ENCODE peak calls at places on chromosomes 2 and 18, in eight cellular contexts. One of them, this sample, is unnamed.

GRCh38 chr2:80573950-80574349 is 269.4 kb upstream of the LRRTM1 start:
- DNase-seq in K562: no peak
- DNase-seq in transverse colon: no peak
- DNase-seq in adrenal gland: no peak
- DNase-seq in esophagus muscularis mucosa: no peak
- DNase-seq in Peyer's patch: no peak
- DNase-seq in IMR-90: no peak
- DNase-seq in mesothelial cell of epicardium: no peak
- DNase-seq in this sample: no peak

GRCh38 chr18:76518543-76519155 is 23.6 kb upstream of the ZNF516 start:
- DNase-seq in transverse colon: peak; percentile 20
- DNase-seq in IMR-90: peak; percentile 31
- DNase-seq in mesothelial cell of epicardium: peak; percentile 66
- DNase-seq in esophagus muscularis mucosa: no peak
- DNase-seq in adrenal gland: peak; percentile 57
- DNase-seq in K562: no peak
- DNase-seq in Peyer's patch: no peak
- DNase-seq in this sample: peak; percentile 41

GRCh38 chr2:15560404-15560987 is 638 bp downstream of the NBAS start:
- DNase-seq in K562: no peak
- DNase-seq in mesothelial cell of epicardium: no peak
- DNase-seq in IMR-90: peak; percentile 27
- DNase-seq in esophagus muscularis mucosa: no peak
- DNase-seq in transverse colon: no peak
- DNase-seq in Peyer's patch: peak; percentile 50
- DNase-seq in adrenal gland: peak; percentile 19
- DNase-seq in this sample: no peak

GRCh38 chr2:11398710-11399109 is 54.3 kb upstream of the ROCK2 start:
- DNase-seq in K562: no peak
- DNase-seq in transverse colon: peak; percentile 82
- DNase-seq in esophagus muscularis mucosa: no peak
- DNase-seq in Peyer's patch: peak; percentile 81
- DNase-seq in IMR-90: no peak
- DNase-seq in mesothelial cell of epicardium: no peak
- DNase-seq in adrenal gland: no peak
- DNase-seq in this sample: no peak

GRCh38 chr2:237262838-237263771 is 150.9 kb downstream of the COL6A3 start:
- DNase-seq in IMR-90: peak; percentile 89
- DNase-seq in transverse colon: no peak
- DNase-seq in mesothelial cell of epicardium: no peak
- DNase-seq in Peyer's patch: no peak
- DNase-seq in K562: no peak
- DNase-seq in esophagus muscularis mucosa: no peak
- DNase-seq in adrenal gland: no peak
- DNase-seq in this sample: no peak

GRCh38 chr2:69997296-69998184 is 36.1 kb upstream of the ASPRV1 start:
- DNase-seq in transverse colon: peak; percentile 40
- DNase-seq in Peyer's patch: peak; percentile 72
- DNase-seq in esophagus muscularis mucosa: no peak
- DNase-seq in IMR-90: peak; percentile 71
- DNase-seq in mesothelial cell of epicardium: peak; percentile 26
- DNase-seq in K562: peak; percentile 87
- DNase-seq in adrenal gland: peak; percentile 52
- DNase-seq in this sample: no peak

GRCh38 chr2:150710916-150711315 is 223.4 kb upstream of the RND3 start:
- DNase-seq in transverse colon: no peak
- DNase-seq in mesothelial cell of epicardium: no peak
- DNase-seq in adrenal gland: no peak
- DNase-seq in esophagus muscularis mucosa: no peak
- DNase-seq in K562: no peak
- DNase-seq in IMR-90: no peak
- DNase-seq in Peyer's patch: no peak
- DNase-seq in this sample: no peak

GRCh38 chr2:64857581-64858471 is 131.4 kb upstream of the SLC1A4 start:
- DNase-seq in adrenal gland: peak; percentile 43
- DNase-seq in Peyer's patch: no peak
- DNase-seq in transverse colon: no peak
- DNase-seq in IMR-90: peak; percentile 60
- DNase-seq in esophagus muscularis mucosa: no peak
- DNase-seq in mesothelial cell of epicardium: no peak
- DNase-seq in K562: no peak
- DNase-seq in this sample: no peak

GRCh38 chr2:98474979-98475632 is 30.4 kb downstream of the INPP4A start:
- DNase-seq in K562: no peak
- DNase-seq in Peyer's patch: no peak
- DNase-seq in esophagus muscularis mucosa: no peak
- DNase-seq in mesothelial cell of epicardium: no peak
- DNase-seq in IMR-90: no peak
- DNase-seq in transverse colon: no peak
- DNase-seq in adrenal gland: no peak
- DNase-seq in this sample: no peak

GRCh38 chr2:5121677-5122076 is 570.5 kb upstream of the SOX11 start:
- DNase-seq in K562: no peak
- DNase-seq in IMR-90: no peak
- DNase-seq in esophagus muscularis mucosa: no peak
- DNase-seq in adrenal gland: no peak
- DNase-seq in Peyer's patch: no peak
- DNase-seq in transverse colon: no peak
- DNase-seq in mesothelial cell of epicardium: no peak
- DNase-seq in this sample: no peak

GRCh38 chr2:207049122-207049521 is 109.8 kb downstream of the CPO start:
- DNase-seq in transverse colon: no peak
- DNase-seq in IMR-90: no peak
- DNase-seq in mesothelial cell of epicardium: no peak
- DNase-seq in esophagus muscularis mucosa: no peak
- DNase-seq in K562: no peak
- DNase-seq in adrenal gland: no peak
- DNase-seq in Peyer's patch: no peak
- DNase-seq in this sample: no peak

GRCh38 chr18:13392899-13393298 is 174.3 kb downstream of the LDLRAD4 start:
- DNase-seq in transverse colon: no peak
- DNase-seq in Peyer's patch: no peak
- DNase-seq in esophagus muscularis mucosa: no peak
- DNase-seq in adrenal gland: no peak
- DNase-seq in IMR-90: no peak
- DNase-seq in K562: no peak
- DNase-seq in mesothelial cell of epicardium: no peak
- DNase-seq in this sample: no peak

GRCh38 chr18:6652098-6652497 is 77.4 kb upstream of the ARHGAP28 start:
- DNase-seq in K562: no peak
- DNase-seq in transverse colon: no peak
- DNase-seq in Peyer's patch: no peak
- DNase-seq in esophagus muscularis mucosa: no peak
- DNase-seq in IMR-90: no peak
- DNase-seq in adrenal gland: no peak
- DNase-seq in mesothelial cell of epicardium: no peak
- DNase-seq in this sample: no peak

GRCh38 chr18:67133669-67134068 is 382.9 kb downstream of the DSEL start:
- DNase-seq in adrenal gland: no peak
- DNase-seq in esophagus muscularis mucosa: no peak
- DNase-seq in K562: no peak
- DNase-seq in IMR-90: no peak
- DNase-seq in Peyer's patch: no peak
- DNase-seq in mesothelial cell of epicardium: no peak
- DNase-seq in transverse colon: no peak
- DNase-seq in this sample: no peak

GRCh38 chr2:80073134-80073561 is 231.4 kb downstream of the LRRTM1 start:
- DNase-seq in esophagus muscularis mucosa: no peak
- DNase-seq in adrenal gland: peak; percentile 23
- DNase-seq in mesothelial cell of epicardium: peak; percentile 42
- DNase-seq in K562: peak; percentile 58
- DNase-seq in Peyer's patch: no peak
- DNase-seq in transverse colon: peak; percentile 27
- DNase-seq in IMR-90: peak; percentile 73
- DNase-seq in this sample: no peak

GRCh38 chr2:62787381-62787780 is 81.9 kb downstream of the EHBP1 start:
- DNase-seq in mesothelial cell of epicardium: no peak
- DNase-seq in Peyer's patch: no peak
- DNase-seq in adrenal gland: no peak
- DNase-seq in K562: peak; percentile 14
- DNase-seq in IMR-90: peak; percentile 51
- DNase-seq in transverse colon: no peak
- DNase-seq in esophagus muscularis mucosa: no peak
- DNase-seq in this sample: peak; percentile 22
- TF ChIP-seq CTCF in mesothelial cell of epicardium: no peak
- TF ChIP-seq CTCF in Peyer's patch: peak; percentile 58
- TF ChIP-seq CTCF in adrenal gland: peak; percentile 41
- TF ChIP-seq CTCF in K562: peak; percentile 64
- TF ChIP-seq CTCF in IMR-90: peak; percentile 50
- TF ChIP-seq CTCF in transverse colon: no peak
- TF ChIP-seq CTCF in esophagus muscularis mucosa: peak; percentile 25
- TF ChIP-seq CTCF in this sample: peak; percentile 27

DNA sequence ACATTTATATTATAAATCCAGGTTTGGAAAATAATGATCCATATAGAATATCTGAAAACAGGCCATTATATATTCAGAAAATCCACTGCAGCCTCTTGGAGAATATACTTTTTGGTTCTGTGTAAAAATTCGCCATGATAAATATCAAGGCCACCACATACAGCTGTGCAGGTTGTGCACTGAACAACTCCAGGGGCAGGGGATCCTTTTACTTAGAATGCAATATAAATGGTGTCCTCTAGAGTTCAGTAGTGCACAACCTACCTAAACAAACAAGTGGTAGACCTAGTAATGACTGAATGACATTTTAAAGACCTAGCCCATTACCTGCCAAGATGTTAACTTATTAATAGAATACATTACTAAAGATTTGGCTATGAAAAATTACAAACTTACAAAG is 22.4 kb downstream of the MOGAT1 start:
- DNase-seq in Peyer's patch: no peak
- DNase-seq in esophagus muscularis mucosa: no peak
- DNase-seq in K562: no peak
- DNase-seq in adrenal gland: no peak
- DNase-seq in IMR-90: no peak
- DNase-seq in mesothelial cell of epicardium: no peak
- DNase-seq in transverse colon: no peak
- DNase-seq in this sample: no peak
- TF ChIP-seq CTCF in Peyer's patch: peak; percentile 21
- TF ChIP-seq CTCF in esophagus muscularis mucosa: no peak
- TF ChIP-seq CTCF in K562: peak; percentile 43
- TF ChIP-seq CTCF in adrenal gland: no peak
- TF ChIP-seq CTCF in IMR-90: peak; percentile 37
- TF ChIP-seq CTCF in mesothelial cell of epicardium: no peak
- TF ChIP-seq CTCF in transverse colon: no peak
- TF ChIP-seq CTCF in this sample: peak; percentile 25

GRCh38 chr2:159286709-159287441 is 372 bp upstream of the WDSUB1 start:
- DNase-seq in IMR-90: peak; percentile 89
- DNase-seq in adrenal gland: peak; percentile 99
- DNase-seq in esophagus muscularis mucosa: peak; percentile 98
- DNase-seq in mesothelial cell of epicardium: peak; percentile 99
- DNase-seq in K562: peak; percentile 99
- DNase-seq in transverse colon: peak; percentile 100
- DNase-seq in Peyer's patch: peak; percentile 100
- DNase-seq in this sample: peak; percentile 96
- TF ChIP-seq CTCF in IMR-90: no peak
- TF ChIP-seq CTCF in adrenal gland: no peak
- TF ChIP-seq CTCF in esophagus muscularis mucosa: no peak
- TF ChIP-seq CTCF in mesothelial cell of epicardium: no peak
- TF ChIP-seq CTCF in K562: no peak
- TF ChIP-seq CTCF in transverse colon: no peak
- TF ChIP-seq CTCF in Peyer's patch: no peak
- TF ChIP-seq CTCF in this sample: no peak

GRCh38 chr2:140876015-140876414 is 1254.8 kb downstream of the LRP1B start:
- DNase-seq in K562: no peak
- DNase-seq in mesothelial cell of epicardium: no peak
- DNase-seq in adrenal gland: no peak
- DNase-seq in IMR-90: no peak
- DNase-seq in esophagus muscularis mucosa: no peak
- DNase-seq in Peyer's patch: no peak
- DNase-seq in transverse colon: no peak
- DNase-seq in this sample: no peak

GRCh38 chr2:140869107-140869506 is 1261.7 kb downstream of the LRP1B start:
- DNase-seq in Peyer's patch: no peak
- DNase-seq in K562: no peak
- DNase-seq in mesothelial cell of epicardium: no peak
- DNase-seq in adrenal gland: no peak
- DNase-seq in IMR-90: no peak
- DNase-seq in esophagus muscularis mucosa: no peak
- DNase-seq in transverse colon: no peak
- DNase-seq in this sample: no peak

DNA sequence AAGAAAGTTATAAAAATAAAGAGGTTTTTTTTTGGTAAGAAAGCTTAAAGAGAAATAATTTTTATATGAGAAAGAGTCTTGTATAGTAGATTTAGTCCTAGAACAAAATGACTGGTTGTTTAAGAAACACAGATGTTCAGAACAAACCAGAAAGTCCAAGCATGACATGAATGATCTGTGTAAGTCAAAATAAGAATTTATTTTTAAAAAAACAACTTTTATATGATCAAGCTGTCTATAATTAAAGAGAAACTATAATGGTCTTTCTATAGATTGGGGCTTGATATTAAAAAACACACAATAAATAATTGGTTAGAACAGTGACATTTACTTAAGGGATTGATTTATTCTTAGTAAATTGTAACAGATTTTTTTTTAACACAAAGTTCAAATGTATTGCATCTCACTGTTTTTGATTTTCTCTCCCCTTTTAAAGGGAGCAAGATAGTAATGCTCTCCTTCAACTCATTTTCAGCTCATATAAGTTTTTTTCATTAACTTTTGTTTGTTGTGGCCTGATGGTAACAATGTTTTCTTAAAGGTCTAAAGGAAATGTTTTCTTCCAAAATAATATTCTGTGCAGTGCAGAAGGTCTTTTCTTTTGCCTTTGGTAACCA is 1256.8 kb downstream of the LRP1B start:
- DNase-seq in esophagus muscularis mucosa: no peak
- DNase-seq in mesothelial cell of epicardium: no peak
- DNase-seq in transverse colon: no peak
- DNase-seq in adrenal gland: no peak
- DNase-seq in IMR-90: no peak
- DNase-seq in K562: no peak
- DNase-seq in Peyer's patch: no peak
- DNase-seq in this sample: no peak
- TF ChIP-seq CTCF in esophagus muscularis mucosa: no peak
- TF ChIP-seq CTCF in mesothelial cell of epicardium: no peak
- TF ChIP-seq CTCF in transverse colon: no peak
- TF ChIP-seq CTCF in adrenal gland: no peak
- TF ChIP-seq CTCF in IMR-90: no peak
- TF ChIP-seq CTCF in K562: no peak
- TF ChIP-seq CTCF in Peyer's patch: no peak
- TF ChIP-seq CTCF in this sample: no peak

This sample was measured in GM06990.